ENCODE peak calls at places on chromosomes 11 and 22, in four cellular contexts. J is AG08395, D is GM12864, K is epithelial cell of proximal tubule. V is an unnamed sample.

GRCh38 chr11:24762076-24762475 is 265.2 kb downstream of the LUZP2 start:
- DNase-seq in J (no peak), D (no peak), K (no peak), V (no peak)

GRCh38 chr11:31026315-31026714 is 343.2 kb downstream of the DCDC1 start:
- DNase-seq in J (no peak), D (no peak), K (no peak), V (no peak)

GRCh38 chr11:93585758-93586157 is 42.6 kb upstream of the SMCO4 start:
- DNase-seq in J (peak), D (no peak), K (peak), V (no peak)

GRCh38 chr11:75399344-75400109 is at the start of gene RPS3:
- DNase-seq in J (peak), D (peak), K (no peak), V (peak)

GRCh38 chr22:20258584-20259335 is 9.4 kb downstream of the RTN4R start:
- DNase-seq in J (no peak), D (no peak), K (no peak), V (no peak)

GRCh38 chr11:62142921-62143320 is 19.1 kb downstream of the INCENP start:
- DNase-seq in J (no peak), D (no peak), K (no peak), V (no peak)

GRCh38 chr22:47219789-47220188 is 457.3 kb downstream of the TBC1D22A start:
- DNase-seq in J (no peak), D (no peak), K (no peak), V (no peak)

GRCh38 chr22:26590525-26590858 is 560 bp upstream of the TPST2 start:
- DNase-seq in J (no peak), D (no peak), K (no peak), V (no peak)

GRCh38 chr22:46851311-46851710 is 88.9 kb downstream of the TBC1D22A start:
- DNase-seq in J (no peak), D (no peak), K (no peak), V (no peak)

GRCh38 chr11:108787105-108787504 is 122.2 kb downstream of the DDX10 start:
- DNase-seq in J (no peak), D (no peak), K (no peak), V (no peak)

GRCh38 chr11:16989554-16989953 is 24.7 kb downstream of the PLEKHA7 start:
- DNase-seq in J (no peak), D (no peak), K (no peak), V (no peak)

GRCh38 chr11:61609970-61610347 is 29.1 kb upstream of the SYT7 start:
- DNase-seq in J (no peak), D (no peak), K (no peak), V (no peak)

GRCh38 chr11:131645237-131645636 is 274.8 kb downstream of the NTM start:
- DNase-seq in J (no peak), D (no peak), K (no peak), V (no peak)

GRCh38 chr22:50027639-50028537 is 15.3 kb upstream of the IL17REL start:
- DNase-seq in J (no peak), D (no peak), K (no peak), V (peak)

V was measured in CD4-positive, alpha-beta T cell.